ENCODE peak calls at places on chromosomes 4 and X, in four cellular contexts. J, S, R and F are unnamed samples.

GRCh38 chr4:121485190-121485804 is 104.5 kb upstream of the QRFPR start:
- DNase-seq in J (no peak), S (no peak), R (no peak), F (no peak)

GRCh38 chr4:68630371-68630770 is 40.1 kb downstream of the UGT2B15 start:
- DNase-seq in S (no peak), J (no peak), R (no peak), F (no peak)

GRCh38 chr4:138736362-138736761 is 279.2 kb upstream of the NOCT start:
- DNase-seq in R (peak; percentile 46), S (no peak), J (peak; percentile 50), F (no peak)

GRCh38 chr4:38223306-38223705 is 263.1 kb downstream of the PTTG2 start:
- DNase-seq in J (no peak), R (no peak), S (no peak), F (no peak)

GRCh38 chrX:153650959-153651358 is 4.0 kb downstream of the DUSP9 start:
- DNase-seq in S (no peak), J (no peak), R (no peak), F (peak; percentile 43)

GRCh38 chr4:126242679-126243390 is 928.1 kb downstream of the FAT4 start:
- DNase-seq in J (no peak), R (no peak), S (no peak), F (no peak)

GRCh38 chrX:130170752-130171445 is 863 bp upstream of the RAB33A start:
- DNase-seq in S (no peak), J (peak; percentile 28), R (peak; percentile 8), F (peak; percentile 64)

GRCh38 chr4:96598465-96598864 is 758.6 kb downstream of the PDHA2 start:
- DNase-seq in R (no peak), J (no peak), S (no peak), F (no peak)

GRCh38 chr4:87044511-87045369 is 109.9 kb downstream of the AFF1 start:
- DNase-seq in R (no peak), J (no peak), S (no peak), F (no peak)

GRCh38 chr4:76585897-76586360 is 150.9 kb downstream of the SHROOM3 start:
- DNase-seq in R (peak; percentile 83), J (peak; percentile 85), S (no peak), F (peak; percentile 80)
- H3K4me3 ChIP-seq in R (no peak overlapping the region), J (peak overlapping the region; percentile 48), S (peak overlapping the region; percentile 29), F (peak overlapping the region; percentile 76)

DNA sequence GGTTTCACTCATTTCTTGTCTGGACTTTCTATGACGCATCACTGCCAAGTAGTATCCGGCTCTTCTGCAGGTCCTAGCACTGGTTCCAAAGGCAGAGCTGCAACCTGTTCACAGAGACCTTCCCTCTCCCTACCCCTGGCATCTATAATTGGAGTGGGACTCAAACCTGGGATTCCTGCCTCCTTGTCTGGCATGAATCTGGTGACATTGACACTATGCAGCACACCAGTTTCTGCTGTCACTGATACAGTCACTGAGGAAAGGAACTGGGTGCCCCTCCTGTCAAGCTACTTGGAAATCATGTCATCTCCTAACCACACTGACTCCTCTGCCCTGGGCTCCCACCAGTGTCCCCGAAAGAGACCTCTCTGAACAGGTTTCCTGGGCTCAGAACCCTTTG is 33.1 kb upstream of the EFNB1 start:
- DNase-seq in J (no peak), R (no peak), S (no peak), F (no peak)
- H3K9me3 ChIP-seq in J (peaks cover 38% of the 10 kb centered on the region), R (no peaks in the 10 kb centered on the region), S (no peaks in the 10 kb centered on the region), F (no peaks in the 10 kb centered on the region)

GRCh38 chrX:150201841-150202240 is 161.3 kb upstream of the MAMLD1 start:
- DNase-seq in J (no peak), R (peak; percentile 33), S (no peak), F (no peak)
- H3K27ac ChIP-seq in J (no peak overlapping the region), R (no peak overlapping the region), S (no peak overlapping the region), F (no peak overlapping the region)

GRCh38 chrX:115563633-115564182 is 2.7 kb downstream of the PLS3 start:
- DNase-seq in R (no peak), S (no peak), J (no peak), F (no peak)
- H3K4me3 ChIP-seq in R (no peak overlapping the region), S (peak overlapping the region; percentile 72), J (no peak overlapping the region), F (peak overlapping the region; percentile 41)

DNA sequence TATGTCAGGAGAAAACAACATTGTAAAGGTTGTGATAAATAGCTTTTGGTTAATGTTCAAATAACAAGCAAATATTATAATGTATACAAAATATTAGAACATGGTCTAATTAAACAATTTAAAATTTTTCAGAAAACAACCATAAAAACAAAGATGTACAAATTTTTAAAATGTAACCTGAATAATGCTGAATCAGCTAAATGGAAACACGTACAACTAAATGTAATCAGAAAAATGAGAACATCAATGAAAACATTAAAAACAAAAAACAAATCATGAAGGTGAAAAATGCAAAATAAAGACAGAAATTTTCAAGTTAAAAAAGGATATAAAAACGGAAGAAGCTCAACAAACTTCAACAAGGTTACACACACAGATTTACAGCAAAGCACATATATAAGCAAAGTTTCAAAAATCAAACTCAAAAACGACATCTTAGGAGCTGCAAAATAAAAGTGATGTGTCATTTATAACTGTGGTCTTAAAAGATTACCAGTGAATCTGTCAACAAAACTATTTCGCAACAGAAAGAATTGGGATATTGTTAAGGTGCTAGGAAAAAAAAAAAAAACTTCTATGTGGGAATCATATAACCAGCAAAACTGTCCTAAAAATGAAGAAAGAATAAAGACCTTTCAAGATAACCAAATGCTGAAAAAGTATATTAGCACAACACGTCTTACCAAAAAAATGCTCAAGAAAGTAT is 31.8 kb downstream of the ZNF732 start:
- DNase-seq in J (no peak), S (no peak), R (no peak), F (no peak)
- H3K9me3 ChIP-seq in J (peaks cover 96% of the 10 kb centered on the region), S (peaks cover 9% of the 10 kb centered on the region), R (peaks cover 2% of the 10 kb centered on the region), F (peaks cover under 1% of the 10 kb centered on the region)

GRCh38 chrX:40086569-40087335 is 11.0 kb downstream of the BCOR start:
- DNase-seq in R (peak; percentile 56), S (peak; percentile 47), J (peak; percentile 74), F (no peak)

GRCh38 chrX:40085714-40086113 is 12.0 kb downstream of the BCOR start:
- DNase-seq in S (no peak), J (no peak), R (no peak), F (no peak)

GRCh38 chrX:40083979-40084359 is 13.8 kb downstream of the BCOR start:
- DNase-seq in S (no peak), J (no peak), R (no peak), F (no peak)

GRCh38 chrX:40084471-40084870 is 13.3 kb downstream of the BCOR start:
- DNase-seq in S (no peak), J (no peak), R (no peak), F (no peak)

GRCh38 chrX:40085086-40085551 is 12.6 kb downstream of the BCOR start:
- DNase-seq in J (peak; percentile 75), S (peak; percentile 54), R (peak; percentile 72), F (no peak)
- H3K27ac ChIP-seq in J (no peak overlapping the region), S (peak overlapping the region; percentile 31), R (peak overlapping the region; percentile 16), F (no peak overlapping the region)

GRCh38 chrX:82218361-82218760 is 1016.5 kb downstream of the SH3BGRL start:
- DNase-seq in S (no peak), R (peak; percentile 0), J (peak; percentile 1), F (no peak)
- H3K4me3 ChIP-seq in S (no peak overlapping the region), R (no peak overlapping the region), J (no peak overlapping the region), F (no peak overlapping the region)

DNA sequence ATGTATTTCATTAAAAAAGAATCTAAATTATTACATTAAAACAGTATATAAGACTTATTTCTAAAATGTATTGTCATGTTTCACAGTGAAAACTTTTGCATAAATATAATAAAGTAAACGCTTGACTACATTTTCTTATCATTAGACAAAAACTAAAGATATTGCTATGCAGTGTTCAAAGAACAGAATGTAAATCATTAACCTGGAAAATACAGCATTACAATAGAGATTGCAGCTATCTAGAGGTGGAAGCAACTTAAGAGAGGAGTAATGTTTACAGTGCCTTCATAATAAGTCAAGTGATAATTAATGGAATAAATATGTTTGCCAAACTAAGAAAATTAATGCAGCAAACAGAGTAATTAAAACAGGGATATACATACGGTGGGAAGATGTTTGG is 940.9 kb downstream of the FSTL5 start:
- DNase-seq in S (no peak), J (no peak), R (no peak), F (no peak)
- H3K9me3 ChIP-seq in S (peaks cover 11% of the 10 kb centered on the region), J (peaks cover 41% of the 10 kb centered on the region), R (no peaks in the 10 kb centered on the region), F (peaks cover 6% of the 10 kb centered on the region)

DNA sequence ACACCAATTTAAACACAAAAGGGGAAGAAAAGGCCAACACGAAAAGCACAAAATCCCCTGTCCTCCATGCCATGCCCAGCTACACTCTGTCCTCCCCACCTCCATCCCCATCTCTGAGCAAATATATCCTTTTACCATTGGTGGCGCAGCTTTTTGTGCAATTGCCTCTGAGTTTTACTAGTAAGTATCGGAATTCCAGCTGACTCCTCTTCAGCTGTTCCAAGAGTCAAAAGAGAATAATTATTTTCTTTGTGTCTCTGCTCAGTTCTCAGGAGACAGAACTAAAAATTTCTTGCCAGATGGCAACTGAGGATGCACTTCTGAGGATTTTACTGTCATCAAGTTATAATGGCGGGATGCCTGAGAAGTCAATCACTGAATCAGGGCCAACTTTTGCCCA is 15.4 kb upstream of the ADGRA3 start:
- DNase-seq in R (no peak), J (no peak), S (no peak), F (no peak)
- H3K27ac ChIP-seq in R (no peak overlapping the region), J (no peak overlapping the region), S (no peak overlapping the region), F (no peak overlapping the region)

GRCh38 chr4:61202100-61202637 is 2.0 kb downstream of the ADGRL3 start:
- DNase-seq in J (no peak), S (no peak), R (peak; percentile 16), F (no peak)
- H3K4me3 ChIP-seq in J (peak overlapping the region; percentile 74), S (peak overlapping the region; percentile 54), R (no peak overlapping the region), F (peak overlapping the region; percentile 96)